ENCODE peak calls at places on chromosome 15, in four cellular contexts. L, N, K and G are unnamed samples.

GRCh38 chr15:34334676-34335075 is 2.9 kb downstream of the SLC12A6 start:
- DNase-seq in N (no peak), K (no peak), L (no peak), G (no peak)

GRCh38 chr15:51223771-51224229 is 114.6 kb downstream of the CYP19A1 start:
- DNase-seq in L (peak), N (no peak), K (peak), G (no peak)

GRCh38 chr15:77376770-77377169 is 43.1 kb downstream of the PEAK1 start:
- DNase-seq in K (no peak), L (no peak), N (no peak), G (no peak)

GRCh38 chr15:96327155-96327741 is 3.3 kb upstream of the NR2F2 start:
- DNase-seq in N (peak), L (peak), K (peak), G (no peak)

GRCh38 chr15:74045636-74046274 is 36.6 kb downstream of the GOLGA6A start:
- DNase-seq in L (no peak), K (no peak), N (no peak), G (no peak)

GRCh38 chr15:95843241-95843851 is 487.2 kb upstream of the NR2F2 start:
- DNase-seq in K (no peak), L (peak), N (no peak), G (no peak)

GRCh38 chr15:29959384-29960137 is 123.2 kb upstream of the GOLGA8J start:
- DNase-seq in K (no peak), L (no peak), N (no peak), G (no peak)

GRCh38 chr15:23642413-23643044 is 5.1 kb downstream of the MAGEL2 start:
- DNase-seq in L (peak), K (peak), N (no peak), G (peak)

GRCh38 chr15:34362047-34362773 is 4.8 kb downstream of the LPCAT4 start:
- DNase-seq in L (no peak), N (no peak), K (no peak), G (no peak)

GRCh38 chr15:58931985-58932384 is 1.5 kb downstream of the SLTM start:
- DNase-seq in L (peak), K (no peak), N (peak), G (peak)

GRCh38 chr15:50051811-50052419 is 67.1 kb downstream of the ATP8B4 start:
- DNase-seq in L (peak), K (peak), N (no peak), G (no peak)

GRCh38 chr15:59221479-59221878 is 14.8 kb downstream of the LDHAL6B start:
- DNase-seq in N (no peak), K (no peak), L (no peak), G (no peak)

DNA sequence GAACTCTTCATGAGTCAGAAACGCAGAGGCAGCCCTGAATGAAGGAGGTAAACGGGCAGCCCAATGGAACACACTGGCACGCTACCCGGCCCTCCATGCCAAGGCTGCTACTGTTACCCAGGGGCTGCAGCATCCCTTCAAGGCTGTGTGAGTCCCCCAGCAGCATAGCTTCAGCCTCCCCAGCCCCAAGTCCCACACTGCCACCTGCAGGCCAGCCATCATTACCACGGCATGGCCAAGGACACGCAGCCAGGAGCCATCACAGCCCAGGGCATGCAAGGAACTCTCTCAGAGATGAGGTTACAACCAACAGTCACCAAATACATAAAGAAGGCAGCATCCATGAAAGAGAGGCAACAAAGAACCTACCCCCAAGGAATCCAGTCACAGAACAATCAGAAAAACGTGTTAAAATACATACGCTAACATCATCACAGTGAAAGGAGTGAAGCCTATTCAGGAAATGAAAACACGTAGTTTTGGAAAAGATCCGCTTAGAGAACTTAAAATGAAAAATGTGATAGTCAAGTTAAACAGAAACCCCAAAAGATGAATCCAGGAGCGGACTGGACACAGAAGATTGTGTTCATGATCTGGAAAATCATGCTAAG is 22.4 kb downstream of the PLA2G4F start:
- DNase-seq in L (peak), K (peak), N (no peak), G (no peak)
- TF ChIP-seq SPI1 in L (no peak), K (no peak), N (no peak), G (no peak)

GRCh38 chr15:41483115-41483514 is 10.6 kb upstream of the ITPKA start:
- DNase-seq in N (peak), K (no peak), L (no peak), G (peak)
- TF ChIP-seq SPI1 in N (peak), K (no peak), L (no peak), G (peak)

DNA sequence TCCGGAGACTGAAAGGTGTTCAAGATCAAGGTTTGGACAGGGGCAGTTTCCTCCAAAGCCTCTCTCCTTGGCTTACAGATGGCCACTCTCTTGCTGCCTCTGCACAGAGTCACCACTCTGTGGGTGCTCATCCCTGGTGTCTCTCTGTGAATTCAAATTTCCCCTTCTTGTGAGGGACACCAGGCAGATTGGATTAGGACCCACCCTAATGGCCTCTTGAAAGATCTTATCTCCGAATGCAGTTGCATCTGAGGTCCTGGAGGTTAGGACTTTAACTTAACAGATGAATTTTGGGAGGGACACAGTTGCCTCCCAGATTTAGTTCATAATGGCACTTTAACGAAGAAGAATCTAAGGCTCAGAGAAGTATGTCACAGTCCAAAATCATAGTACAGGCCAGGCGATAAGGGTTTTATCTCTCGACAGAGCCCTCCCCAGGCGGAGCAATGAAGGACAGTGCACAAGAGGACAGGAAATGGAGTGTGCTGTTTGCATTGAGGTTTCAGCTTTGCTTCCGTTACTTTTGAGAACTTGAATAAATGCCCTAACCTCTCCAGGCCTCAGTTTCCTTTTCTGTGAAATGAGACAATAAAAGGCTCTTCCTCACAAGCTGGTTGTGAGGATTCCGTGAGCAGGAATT is 38.9 kb upstream of the KIF23 start:
- DNase-seq in N (no peak), K (no peak), L (no peak), G (no peak)
- TF ChIP-seq SPI1 in N (no peak), K (no peak), L (no peak), G (no peak)

GRCh38 chr15:69857686-69858391 is 239.9 kb downstream of the TLE3 start:
- DNase-seq in N (no peak), K (no peak), L (no peak), G (no peak)
- TF ChIP-seq SPI1 in N (no peak), K (no peak), L (no peak), G (no peak)

DNA sequence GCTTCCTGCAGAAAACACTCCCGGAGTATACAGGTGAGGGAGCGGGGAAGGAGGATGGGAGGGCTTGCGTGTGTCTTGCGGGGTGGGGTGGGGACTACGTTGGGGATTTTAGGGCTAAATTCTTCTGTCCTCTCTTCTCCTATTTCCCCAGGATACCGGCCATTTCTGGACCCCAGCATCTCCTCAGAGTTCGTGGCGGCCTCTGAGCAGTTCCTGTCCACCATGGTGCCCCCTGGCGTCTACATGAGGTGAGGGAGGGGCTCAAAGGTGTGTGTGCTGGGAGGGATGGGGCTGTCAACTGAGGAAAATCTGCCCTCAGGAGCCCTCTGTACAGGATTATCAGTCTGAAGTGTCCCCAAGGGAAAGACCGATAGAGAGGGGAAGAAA is 6.6 kb downstream of the DUOX1 start:
- DNase-seq in N (no peak), L (peak), K (no peak), G (no peak)
- TF ChIP-seq SPI1 in N (no peak), L (no peak), K (no peak), G (no peak)

GRCh38 chr15:68610825-68611224 is 32.0 kb downstream of the CORO2B start:
- DNase-seq in N (no peak), K (no peak), L (no peak), G (no peak)

GRCh38 chr15:68606332-68606731 is 27.5 kb downstream of the CORO2B start:
- DNase-seq in N (no peak), L (no peak), K (no peak), G (no peak)

GRCh38 chr15:68609618-68610017 is 30.8 kb downstream of the CORO2B start:
- DNase-seq in L (no peak), N (no peak), K (no peak), G (no peak)

GRCh38 chr15:68608844-68609232 is 30.0 kb downstream of the CORO2B start:
- DNase-seq in K (no peak), L (no peak), N (no peak), G (no peak)

GRCh38 chr15:68608206-68608843 is 29.5 kb downstream of the CORO2B start:
- DNase-seq in K (no peak), N (no peak), L (no peak), G (no peak)
- TF ChIP-seq SPI1 in K (no peak), N (no peak), L (no peak), G (no peak)